ENCODE peak calls at places on chromosomes 11 and 22, in five cellular contexts. H is IMR-90, I is tibial nerve, V is fibroblast of lung, P is cardiac muscle cell. U is an unnamed sample.

GRCh38 chr11:134207538-134208239 is 16.1 kb downstream of the NCAPD3 start:
- DNase-seq in P (peak), H (no peak), V (peak), I (no peak), U (peak)

GRCh38 chr22:48259991-48260670 is 1497.7 kb downstream of the TBC1D22A start:
- DNase-seq in H (no peak), P (no peak), V (no peak), I (no peak), U (no peak)

GRCh38 chr11:32421992-32422391 is 13.3 kb downstream of the WT1 start:
- DNase-seq in V (no peak), I (no peak), H (no peak), P (no peak), U (no peak)

GRCh38 chr11:122656073-122656630 is 630 bp downstream of the UBASH3B start:
- DNase-seq in I (peak), V (peak), H (peak), P (peak), U (peak)

GRCh38 chr11:46535688-46536087 is 58.1 kb downstream of the AMBRA1 start:
- DNase-seq in I (no peak), P (no peak), V (no peak), H (no peak), U (no peak)

GRCh38 chr11:15091620-15092019 is 18.2 kb downstream of the CALCB start:
- DNase-seq in I (no peak), V (no peak), H (no peak), P (no peak), U (no peak)

GRCh38 chr11:2899080-2899783 is 13.7 kb upstream of the CDKN1C start:
- DNase-seq in I (no peak), P (no peak), H (no peak), V (no peak), U (no peak)

GRCh38 chr11:64759722-64760719 is at the start of gene PYGM:
- DNase-seq in P (peak), I (no peak), H (no peak), V (peak), U (no peak)

GRCh38 chr22:42814616-42815015 is 42.5 kb downstream of the ARFGAP3 start:
- DNase-seq in V (no peak), I (no peak), P (no peak), H (no peak), U (no peak)

GRCh38 chr22:17303840-17304779 is 65.2 kb upstream of the CECR2 start:
- DNase-seq in H (no peak), V (no peak), P (no peak), I (no peak), U (peak)

GRCh38 chr11:95378106-95378505 is 147.1 kb upstream of the SESN3 start:
- DNase-seq in P (no peak), H (no peak), I (no peak), V (no peak), U (no peak)

GRCh38 chr11:107608809-107609208 is 17.9 kb downstream of the ELMOD1 start:
- DNase-seq in P (no peak), V (no peak), H (no peak), I (no peak), U (no peak)

GRCh38 chr11:107609384-107610218 is 18.7 kb downstream of the ELMOD1 start:
- DNase-seq in I (no peak), P (no peak), V (no peak), H (no peak), U (no peak)

DNA sequence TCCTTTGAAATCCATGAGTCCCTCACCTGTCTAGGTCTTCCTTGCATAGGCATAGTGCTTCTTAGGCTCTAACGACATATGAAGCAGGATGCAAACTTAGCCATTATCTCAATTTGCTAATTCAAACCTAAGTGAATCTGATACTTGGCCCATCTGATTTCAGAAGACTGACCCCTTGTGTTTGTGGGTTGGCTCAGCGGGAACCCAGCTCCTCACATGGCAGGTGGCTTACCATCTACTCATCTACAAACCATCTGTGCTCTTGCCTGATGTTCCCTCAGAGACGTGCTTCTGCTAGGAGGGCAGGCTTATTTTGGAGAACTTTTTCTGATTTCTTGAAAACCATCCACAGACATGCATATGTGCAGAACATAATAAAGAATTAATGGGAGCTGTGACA is 15.2 kb downstream of the ELMOD1 start:
- DNase-seq in P (no peak), H (no peak), V (no peak), I (no peak), U (peak)
- TF ChIP-seq CTCF in P (no peak), H (peak), V (peak), I (no peak), U (no peak)

GRCh38 chr11:27046956-27047355 is 6.3 kb downstream of the BBOX1 start:
- DNase-seq in V (no peak), H (no peak), I (no peak), P (no peak), U (no peak)

GRCh38 chr11:27039873-27040272 is 742 bp upstream of the BBOX1 start:
- DNase-seq in I (no peak), P (no peak), H (no peak), V (no peak), U (no peak)

GRCh38 chr11:27040302-27041115 is at the start of gene BBOX1:
- DNase-seq in I (no peak), V (no peak), P (no peak), H (no peak), U (no peak)

GRCh38 chr11:27041141-27041869 is 690 bp downstream of the BBOX1 start:
- DNase-seq in V (no peak), H (no peak), P (no peak), I (no peak), U (no peak)
- H3K4me3 ChIP-seq in V (no peak), H (no peak), P (no peak), I (no peak), U (no peak)

DNA sequence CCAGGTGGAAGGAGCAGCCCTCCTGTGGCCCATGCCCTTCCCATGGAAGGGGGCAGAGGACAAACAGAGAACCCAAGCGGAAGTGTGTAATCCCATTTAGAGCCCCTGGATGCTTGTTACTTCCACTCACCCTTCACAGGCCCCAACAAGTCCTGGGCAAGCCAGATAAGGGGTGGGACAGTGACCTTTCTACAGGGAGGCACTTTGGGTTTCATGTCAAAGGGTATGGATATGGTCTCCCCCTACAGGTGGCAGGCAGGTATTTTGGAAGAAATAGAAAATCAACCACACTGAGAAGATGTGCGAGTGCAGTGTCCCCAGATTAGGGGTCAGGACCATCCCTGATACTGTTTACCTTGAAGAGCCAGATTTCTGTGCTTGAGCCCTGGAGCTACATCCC is 11.4 kb downstream of the MPEG1 start:
- DNase-seq in I (no peak), P (no peak), H (no peak), V (no peak), U (peak)
- TF ChIP-seq CTCF in I (no peak), P (peak), H (no peak), V (peak), U (peak)

GRCh38 chr22:30254307-30254706 is 7.7 kb upstream of the LIF start:
- DNase-seq in V (no peak), H (no peak), I (no peak), P (no peak), U (no peak)

GRCh38 chr22:30251661-30252226 is 5.2 kb upstream of the LIF start:
- DNase-seq in V (peak), H (peak), I (no peak), P (no peak), U (no peak)

GRCh38 chr22:30250713-30251267 is 4.2 kb upstream of the LIF start:
- DNase-seq in I (no peak), P (no peak), V (no peak), H (peak), U (no peak)

GRCh38 chr22:30252411-30253204 is 6.0 kb upstream of the LIF start:
- DNase-seq in V (no peak), I (no peak), P (no peak), H (no peak), U (no peak)

GRCh38 chr22:30253205-30253852 is 6.8 kb upstream of the LIF start:
- DNase-seq in H (peak), V (peak), I (peak), P (no peak), U (no peak)
- H3K4me3 ChIP-seq in H (no peak), V (no peak), I (no peak), P (no peak), U (no peak)

GRCh38 chr11:102451693-102452460 is 688 bp downstream of the TMEM123 start:
- DNase-seq in I (peak), V (peak), H (peak), P (peak), U (peak)
- TF ChIP-seq CTCF in I (peak), V (no peak), H (peak), P (peak), U (peak)

GRCh38 chr11:68008381-68009337 is 1.5 kb upstream of the ALDH3B1 start:
- DNase-seq in H (no peak), V (no peak), I (no peak), P (no peak), U (no peak)
- H3K4me3 ChIP-seq in H (no peak), V (no peak), I (no peak), P (no peak), U (no peak)

U was measured in GM12865.